ENCODE peak calls at places on chromosomes 3 and 15, in ten cellular contexts. One of them, this sample, is unnamed.

GRCh38 chr15:71219646-71220045 is 104.4 kb downstream of the THSD4 start:
- DNase-seq in GM13977: no peak
- DNase-seq in HCT116: no peak
- DNase-seq in GM20000: no peak
- DNase-seq in mucosa of descending colon: no peak
- DNase-seq in endothelial cell: no peak
- DNase-seq in uterus: no peak
- DNase-seq in neural progenitor cell: peak
- DNase-seq in tibial nerve: no peak
- DNase-seq in fibroblast of pulmonary artery: peak
- DNase-seq in this sample: no peak

GRCh38 chr15:63803106-63803886 is 30.5 kb downstream of the HERC1 start:
- DNase-seq in GM13977: no peak
- DNase-seq in HCT116: no peak
- DNase-seq in GM20000: no peak
- DNase-seq in mucosa of descending colon: no peak
- DNase-seq in endothelial cell: no peak
- DNase-seq in uterus: no peak
- DNase-seq in neural progenitor cell: no peak
- DNase-seq in tibial nerve: no peak
- DNase-seq in fibroblast of pulmonary artery: no peak
- DNase-seq in this sample: no peak

GRCh38 chr15:101256756-101257155 is 4.9 kb upstream of the CHSY1 start:
- DNase-seq in GM13977: no peak
- DNase-seq in HCT116: no peak
- DNase-seq in GM20000: no peak
- DNase-seq in mucosa of descending colon: no peak
- DNase-seq in endothelial cell: no peak
- DNase-seq in uterus: no peak
- DNase-seq in neural progenitor cell: no peak
- DNase-seq in tibial nerve: no peak
- DNase-seq in fibroblast of pulmonary artery: no peak
- DNase-seq in this sample: peak

GRCh38 chr15:98647774-98648653 is at the start of gene IGF1R:
- DNase-seq in GM13977: peak
- DNase-seq in HCT116: peak
- DNase-seq in GM20000: peak
- DNase-seq in mucosa of descending colon: peak
- DNase-seq in endothelial cell: peak
- DNase-seq in uterus: peak
- DNase-seq in neural progenitor cell: peak
- DNase-seq in tibial nerve: peak
- DNase-seq in fibroblast of pulmonary artery: peak
- DNase-seq in this sample: peak

GRCh38 chr3:142279965-142280590 is 54.7 kb upstream of the GK5 start:
- DNase-seq in GM13977: peak
- DNase-seq in HCT116: peak
- DNase-seq in GM20000: peak
- DNase-seq in mucosa of descending colon: peak
- DNase-seq in endothelial cell: peak
- DNase-seq in uterus: peak
- DNase-seq in neural progenitor cell: peak
- DNase-seq in tibial nerve: peak
- DNase-seq in fibroblast of pulmonary artery: peak
- DNase-seq in this sample: peak

GRCh38 chr15:88729581-88729980 is 73.7 kb upstream of the ACAN start:
- DNase-seq in GM13977: no peak
- DNase-seq in HCT116: no peak
- DNase-seq in GM20000: no peak
- DNase-seq in mucosa of descending colon: no peak
- DNase-seq in endothelial cell: no peak
- DNase-seq in uterus: no peak
- DNase-seq in neural progenitor cell: no peak
- DNase-seq in tibial nerve: no peak
- DNase-seq in fibroblast of pulmonary artery: no peak
- DNase-seq in this sample: no peak

GRCh38 chr15:55353030-55353429 is 34.0 kb downstream of the PIGB start:
- DNase-seq in GM13977: no peak
- DNase-seq in HCT116: no peak
- DNase-seq in GM20000: no peak
- DNase-seq in mucosa of descending colon: no peak
- DNase-seq in endothelial cell: no peak
- DNase-seq in uterus: no peak
- DNase-seq in neural progenitor cell: no peak
- DNase-seq in tibial nerve: no peak
- DNase-seq in fibroblast of pulmonary artery: no peak
- DNase-seq in this sample: no peak

GRCh38 chr3:47194994-47195393 is 31.1 kb upstream of the SETD2 start:
- DNase-seq in GM13977: no peak
- DNase-seq in HCT116: no peak
- DNase-seq in GM20000: no peak
- DNase-seq in mucosa of descending colon: no peak
- DNase-seq in endothelial cell: no peak
- DNase-seq in uterus: no peak
- DNase-seq in neural progenitor cell: no peak
- DNase-seq in tibial nerve: no peak
- DNase-seq in fibroblast of pulmonary artery: no peak
- DNase-seq in this sample: no peak

GRCh38 chr3:182508896-182509295 is 284.4 kb upstream of the ATP11B start:
- DNase-seq in GM13977: no peak
- DNase-seq in HCT116: no peak
- DNase-seq in GM20000: no peak
- DNase-seq in mucosa of descending colon: no peak
- DNase-seq in endothelial cell: no peak
- DNase-seq in uterus: no peak
- DNase-seq in neural progenitor cell: peak
- DNase-seq in tibial nerve: no peak
- DNase-seq in fibroblast of pulmonary artery: no peak
- DNase-seq in this sample: no peak

GRCh38 chr3:14138878-14139659 is 14.2 kb downstream of the TMEM43 start:
- DNase-seq in GM13977: no peak
- DNase-seq in HCT116: no peak
- DNase-seq in GM20000: no peak
- DNase-seq in mucosa of descending colon: no peak
- DNase-seq in endothelial cell: no peak
- DNase-seq in uterus: no peak
- DNase-seq in neural progenitor cell: no peak
- DNase-seq in tibial nerve: no peak
- DNase-seq in fibroblast of pulmonary artery: no peak
- DNase-seq in this sample: no peak

GRCh38 chr3:58066842-58067241 is 58.6 kb downstream of the FLNB start:
- DNase-seq in GM13977: no peak
- DNase-seq in HCT116: no peak
- DNase-seq in GM20000: no peak
- DNase-seq in mucosa of descending colon: no peak
- DNase-seq in endothelial cell: no peak
- DNase-seq in uterus: peak
- DNase-seq in neural progenitor cell: no peak
- DNase-seq in tibial nerve: no peak
- DNase-seq in fibroblast of pulmonary artery: peak
- DNase-seq in this sample: no peak

GRCh38 chr3:119944091-119944490 is 150.2 kb downstream of the GSK3B start:
- DNase-seq in GM13977: peak
- DNase-seq in HCT116: no peak
- DNase-seq in GM20000: peak
- DNase-seq in mucosa of descending colon: no peak
- DNase-seq in endothelial cell: no peak
- DNase-seq in uterus: no peak
- DNase-seq in neural progenitor cell: no peak
- DNase-seq in tibial nerve: no peak
- DNase-seq in fibroblast of pulmonary artery: no peak
- DNase-seq in this sample: no peak

GRCh38 chr3:65305836-65306235 is 618.0 kb upstream of the ADAMTS9 start:
- DNase-seq in GM13977: no peak
- DNase-seq in HCT116: no peak
- DNase-seq in GM20000: no peak
- DNase-seq in mucosa of descending colon: no peak
- DNase-seq in endothelial cell: no peak
- DNase-seq in uterus: no peak
- DNase-seq in neural progenitor cell: no peak
- DNase-seq in tibial nerve: no peak
- DNase-seq in fibroblast of pulmonary artery: no peak
- DNase-seq in this sample: no peak

DNA sequence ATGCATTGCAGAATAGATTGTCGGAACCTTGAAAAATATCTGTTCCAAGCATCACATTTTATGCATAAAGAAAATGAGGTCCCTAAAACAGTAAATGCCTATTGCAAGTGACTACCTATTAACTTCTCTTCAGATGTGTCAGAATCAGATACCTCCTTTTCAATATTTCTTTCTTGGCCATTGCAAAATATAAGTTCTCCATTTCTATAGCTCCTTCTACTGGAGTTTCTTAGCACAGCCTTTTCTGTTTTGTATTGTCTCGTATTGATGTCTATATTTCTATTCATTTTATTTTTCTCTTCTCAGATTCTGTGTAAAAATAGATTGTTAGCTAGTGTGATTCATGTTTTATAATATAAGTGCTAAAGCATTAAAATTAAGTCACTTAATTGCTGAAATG is 63.4 kb downstream of the PPARG start:
- DNase-seq in GM13977: no peak
- DNase-seq in HCT116: no peak
- DNase-seq in GM20000: no peak
- DNase-seq in mucosa of descending colon: no peak
- DNase-seq in endothelial cell: no peak
- DNase-seq in uterus: no peak
- DNase-seq in neural progenitor cell: no peak
- DNase-seq in tibial nerve: no peak
- DNase-seq in fibroblast of pulmonary artery: peak
- DNase-seq in this sample: no peak
- TF ChIP-seq CTCF in GM13977: no peak
- TF ChIP-seq CTCF in HCT116: no peak
- TF ChIP-seq CTCF in GM20000: no peak
- TF ChIP-seq CTCF in mucosa of descending colon: no peak
- TF ChIP-seq CTCF in endothelial cell: no peak
- TF ChIP-seq CTCF in uterus: no peak
- TF ChIP-seq CTCF in neural progenitor cell: no peak
- TF ChIP-seq CTCF in tibial nerve: no peak
- TF ChIP-seq CTCF in fibroblast of pulmonary artery: peak
- TF ChIP-seq CTCF in this sample: no peak

DNA sequence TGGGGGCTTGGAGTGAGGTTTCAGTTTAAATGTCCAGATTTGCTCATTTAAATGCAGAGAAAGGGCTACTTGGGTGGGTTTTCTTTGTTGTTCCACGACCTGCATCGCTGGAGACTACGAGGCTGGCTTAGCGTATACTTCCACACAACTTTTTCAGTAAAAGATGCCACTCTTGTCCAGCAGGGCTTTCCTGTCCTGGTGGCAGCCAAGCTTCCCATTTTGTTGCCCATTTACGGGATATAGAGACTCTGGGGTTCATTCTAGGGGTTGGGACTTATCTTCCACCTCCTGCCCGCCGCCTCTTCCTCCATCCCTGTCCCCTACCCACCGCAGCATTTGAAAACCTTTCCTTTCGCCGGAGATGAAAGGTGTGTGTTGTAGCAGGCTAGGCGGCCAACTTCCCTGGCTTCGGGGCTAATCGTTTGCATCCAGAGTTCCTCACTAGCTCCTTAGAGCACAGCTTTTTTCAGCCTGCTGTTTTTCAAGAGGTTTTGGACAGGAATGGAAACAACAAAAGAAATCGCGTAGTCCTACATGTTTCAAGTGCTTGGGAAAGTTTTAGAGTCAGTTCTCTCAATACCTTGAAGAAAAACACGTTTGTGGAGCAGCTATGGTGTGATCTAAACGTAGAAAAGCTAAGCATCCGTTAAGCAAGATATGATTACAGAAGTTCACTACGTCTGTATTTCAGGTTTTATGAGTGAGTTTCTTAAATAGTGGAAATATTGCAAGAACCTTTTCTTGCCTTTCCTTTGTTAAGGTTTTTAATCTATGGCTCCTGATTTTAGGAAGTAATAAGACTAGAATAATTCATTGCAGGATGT is 843 bp downstream of the CHRNA5 start:
- DNase-seq in GM13977: peak
- DNase-seq in HCT116: no peak
- DNase-seq in GM20000: peak
- DNase-seq in mucosa of descending colon: no peak
- DNase-seq in endothelial cell: no peak
- DNase-seq in uterus: no peak
- DNase-seq in neural progenitor cell: peak
- DNase-seq in tibial nerve: peak
- DNase-seq in fibroblast of pulmonary artery: peak
- DNase-seq in this sample: peak
- TF ChIP-seq CTCF in GM13977: no peak
- TF ChIP-seq CTCF in HCT116: peak
- TF ChIP-seq CTCF in GM20000: no peak
- TF ChIP-seq CTCF in mucosa of descending colon: no peak
- TF ChIP-seq CTCF in endothelial cell: no peak
- TF ChIP-seq CTCF in uterus: no peak
- TF ChIP-seq CTCF in neural progenitor cell: no peak
- TF ChIP-seq CTCF in tibial nerve: no peak
- TF ChIP-seq CTCF in fibroblast of pulmonary artery: peak
- TF ChIP-seq CTCF in this sample: no peak

GRCh38 chr3:107855710-107856109 is 235.1 kb downstream of the CD47 start:
- DNase-seq in GM13977: no peak
- DNase-seq in HCT116: peak
- DNase-seq in GM20000: no peak
- DNase-seq in mucosa of descending colon: peak
- DNase-seq in endothelial cell: no peak
- DNase-seq in uterus: no peak
- DNase-seq in neural progenitor cell: peak
- DNase-seq in tibial nerve: no peak
- DNase-seq in fibroblast of pulmonary artery: peak
- DNase-seq in this sample: no peak
- TF ChIP-seq CTCF in GM13977: no peak
- TF ChIP-seq CTCF in HCT116: peak
- TF ChIP-seq CTCF in GM20000: no peak
- TF ChIP-seq CTCF in mucosa of descending colon: no peak
- TF ChIP-seq CTCF in endothelial cell: no peak
- TF ChIP-seq CTCF in uterus: no peak
- TF ChIP-seq CTCF in neural progenitor cell: peak
- TF ChIP-seq CTCF in tibial nerve: no peak
- TF ChIP-seq CTCF in fibroblast of pulmonary artery: peak
- TF ChIP-seq CTCF in this sample: no peak

GRCh38 chr3:53531749-53532148 is 37.3 kb downstream of the CACNA1D start:
- DNase-seq in GM13977: peak
- DNase-seq in HCT116: peak
- DNase-seq in GM20000: no peak
- DNase-seq in mucosa of descending colon: peak
- DNase-seq in endothelial cell: no peak
- DNase-seq in uterus: no peak
- DNase-seq in neural progenitor cell: no peak
- DNase-seq in tibial nerve: no peak
- DNase-seq in fibroblast of pulmonary artery: no peak
- DNase-seq in this sample: no peak
- TF ChIP-seq CTCF in GM13977: peak
- TF ChIP-seq CTCF in HCT116: peak
- TF ChIP-seq CTCF in GM20000: no peak
- TF ChIP-seq CTCF in mucosa of descending colon: no peak
- TF ChIP-seq CTCF in endothelial cell: no peak
- TF ChIP-seq CTCF in uterus: no peak
- TF ChIP-seq CTCF in neural progenitor cell: no peak
- TF ChIP-seq CTCF in tibial nerve: no peak
- TF ChIP-seq CTCF in fibroblast of pulmonary artery: no peak
- TF ChIP-seq CTCF in this sample: no peak

This sample was measured in activated CD8-positive, alpha-beta T cell treated with anti-CD3 and anti-CD28 coated beads for 36 hours.